ENCODE peak calls at places on chromosomes 3 and 15, in nine cellular contexts. One of them, this sample, is unnamed.
A peak's percentile ranks its signal among the peaks of the same experiment; 100 is the strongest.

GRCh38 chr3:186476044-186476468 is 68.1 kb downstream of the CRYGS start:
- DNase-seq in AG04450: no peak
- DNase-seq in mucosa of descending colon: no peak
- DNase-seq in testis: no peak
- DNase-seq in brain microvascular endothelial cell: no peak
- DNase-seq in cardiac fibroblast: no peak
- DNase-seq in endodermal cell: peak; percentile 52
- DNase-seq in A549: no peak
- DNase-seq in left lung: no peak
- DNase-seq in this sample: peak; percentile 43

GRCh38 chr15:69610858-69611257 is 158.2 kb downstream of the RPLP1 start:
- DNase-seq in AG04450: no peak
- DNase-seq in mucosa of descending colon: no peak
- DNase-seq in testis: no peak
- DNase-seq in brain microvascular endothelial cell: no peak
- DNase-seq in cardiac fibroblast: no peak
- DNase-seq in endodermal cell: peak; percentile 22
- DNase-seq in A549: no peak
- DNase-seq in left lung: no peak
- DNase-seq in this sample: no peak

GRCh38 chr15:90930861-90931629 is 1.3 kb downstream of the HDDC3 start:
- DNase-seq in AG04450: no peak
- DNase-seq in mucosa of descending colon: no peak
- DNase-seq in testis: peak; percentile 42
- DNase-seq in brain microvascular endothelial cell: no peak
- DNase-seq in cardiac fibroblast: peak; percentile 48
- DNase-seq in endodermal cell: no peak
- DNase-seq in A549: no peak
- DNase-seq in left lung: no peak
- DNase-seq in this sample: peak; percentile 39

GRCh38 chr3:152257246-152258074 is 11.3 kb upstream of the MBNL1 start:
- DNase-seq in AG04450: no peak
- DNase-seq in mucosa of descending colon: no peak
- DNase-seq in testis: no peak
- DNase-seq in brain microvascular endothelial cell: peak; percentile 18
- DNase-seq in cardiac fibroblast: no peak
- DNase-seq in endodermal cell: no peak
- DNase-seq in A549: no peak
- DNase-seq in left lung: no peak
- DNase-seq in this sample: peak; percentile 87

GRCh38 chr15:48360841-48361240 is 29.6 kb downstream of the DUT start:
- DNase-seq in AG04450: no peak
- DNase-seq in mucosa of descending colon: no peak
- DNase-seq in testis: no peak
- DNase-seq in brain microvascular endothelial cell: peak; percentile 79
- DNase-seq in cardiac fibroblast: peak; percentile 34
- DNase-seq in endodermal cell: no peak
- DNase-seq in A549: peak; percentile 41
- DNase-seq in left lung: no peak
- DNase-seq in this sample: no peak

GRCh38 chr15:42375252-42375651 is 16.0 kb downstream of the CAPN3 start:
- DNase-seq in AG04450: no peak
- DNase-seq in mucosa of descending colon: no peak
- DNase-seq in testis: no peak
- DNase-seq in brain microvascular endothelial cell: no peak
- DNase-seq in cardiac fibroblast: no peak
- DNase-seq in endodermal cell: no peak
- DNase-seq in A549: no peak
- DNase-seq in left lung: no peak
- DNase-seq in this sample: no peak

GRCh38 chr3:99934984-99935797 is 117.5 kb downstream of the CMSS1 start:
- DNase-seq in AG04450: no peak
- DNase-seq in mucosa of descending colon: no peak
- DNase-seq in testis: no peak
- DNase-seq in brain microvascular endothelial cell: peak; percentile 21
- DNase-seq in cardiac fibroblast: peak; percentile 70
- DNase-seq in endodermal cell: no peak
- DNase-seq in A549: peak; percentile 16
- DNase-seq in left lung: no peak
- DNase-seq in this sample: no peak

GRCh38 chr15:23648920-23649515 is 1.4 kb upstream of the MAGEL2 start:
- DNase-seq in AG04450: no peak
- DNase-seq in mucosa of descending colon: peak; percentile 59
- DNase-seq in testis: peak; percentile 79
- DNase-seq in brain microvascular endothelial cell: no peak
- DNase-seq in cardiac fibroblast: peak; percentile 0
- DNase-seq in endodermal cell: peak; percentile 74
- DNase-seq in A549: peak; percentile 18
- DNase-seq in left lung: no peak
- DNase-seq in this sample: no peak

GRCh38 chr15:31387483-31388118 is 61.0 kb downstream of the KLF13 start:
- DNase-seq in AG04450: no peak
- DNase-seq in mucosa of descending colon: peak; percentile 60
- DNase-seq in testis: no peak
- DNase-seq in brain microvascular endothelial cell: no peak
- DNase-seq in cardiac fibroblast: peak; percentile 71
- DNase-seq in endodermal cell: no peak
- DNase-seq in A549: no peak
- DNase-seq in left lung: no peak
- DNase-seq in this sample: no peak

GRCh38 chr3:9147896-9148267 is 101.6 kb downstream of the SRGAP3 start:
- DNase-seq in AG04450: no peak
- DNase-seq in mucosa of descending colon: no peak
- DNase-seq in testis: no peak
- DNase-seq in brain microvascular endothelial cell: no peak
- DNase-seq in cardiac fibroblast: no peak
- DNase-seq in endodermal cell: no peak
- DNase-seq in A549: no peak
- DNase-seq in left lung: no peak
- DNase-seq in this sample: no peak

GRCh38 chr3:9146367-9147071 is 102.9 kb downstream of the SRGAP3 start:
- DNase-seq in AG04450: no peak
- DNase-seq in mucosa of descending colon: no peak
- DNase-seq in testis: no peak
- DNase-seq in brain microvascular endothelial cell: no peak
- DNase-seq in cardiac fibroblast: no peak
- DNase-seq in endodermal cell: no peak
- DNase-seq in A549: no peak
- DNase-seq in left lung: no peak
- DNase-seq in this sample: peak; percentile 52

GRCh38 chr3:9147215-9147895 is 102.1 kb downstream of the SRGAP3 start:
- DNase-seq in AG04450: no peak
- DNase-seq in mucosa of descending colon: no peak
- DNase-seq in testis: no peak
- DNase-seq in brain microvascular endothelial cell: no peak
- DNase-seq in cardiac fibroblast: no peak
- DNase-seq in endodermal cell: no peak
- DNase-seq in A549: no peak
- DNase-seq in left lung: no peak
- DNase-seq in this sample: peak; percentile 48

GRCh38 chr3:9151240-9151639 is 98.2 kb downstream of the SRGAP3 start:
- DNase-seq in AG04450: no peak
- DNase-seq in mucosa of descending colon: no peak
- DNase-seq in testis: no peak
- DNase-seq in brain microvascular endothelial cell: no peak
- DNase-seq in cardiac fibroblast: peak; percentile 5
- DNase-seq in endodermal cell: no peak
- DNase-seq in A549: peak; percentile 60
- DNase-seq in left lung: no peak
- DNase-seq in this sample: no peak

DNA sequence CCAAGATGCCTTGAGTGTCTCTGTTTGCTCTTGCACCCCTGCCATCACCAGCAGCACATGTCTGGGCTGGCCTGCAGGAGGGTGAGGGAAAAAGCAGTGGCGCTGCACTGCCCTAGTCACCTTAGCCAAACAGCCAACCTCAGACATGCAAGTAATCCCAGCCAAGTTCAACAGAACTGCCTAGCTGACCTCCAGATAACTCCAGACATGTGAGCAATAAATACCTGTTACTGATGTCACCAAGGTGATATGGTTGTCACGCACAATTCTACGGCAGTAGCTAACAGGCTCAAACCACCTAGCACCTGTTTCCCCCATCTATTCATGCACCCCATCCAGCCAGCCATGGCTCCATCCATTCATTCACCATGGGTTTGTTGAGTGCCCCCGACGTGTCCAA is 99.9 kb downstream of the SRGAP3 start:
- DNase-seq in AG04450: no peak
- DNase-seq in mucosa of descending colon: no peak
- DNase-seq in testis: no peak
- DNase-seq in brain microvascular endothelial cell: no peak
- DNase-seq in cardiac fibroblast: no peak
- DNase-seq in endodermal cell: no peak
- DNase-seq in A549: no peak
- DNase-seq in left lung: no peak
- DNase-seq in this sample: no peak
- TF ChIP-seq CTCF in AG04450: no peak
- TF ChIP-seq CTCF in mucosa of descending colon: no peak
- TF ChIP-seq CTCF in testis: no peak
- TF ChIP-seq CTCF in brain microvascular endothelial cell: no peak
- TF ChIP-seq CTCF in cardiac fibroblast: no peak
- TF ChIP-seq CTCF in endodermal cell: no peak
- TF ChIP-seq CTCF in A549: no peak
- TF ChIP-seq CTCF in left lung: no peak
- TF ChIP-seq CTCF in this sample: no peak

GRCh38 chr3:12965999-12966846 is 107.0 kb downstream of the IQSEC1 start:
- DNase-seq in AG04450: no peak
- DNase-seq in mucosa of descending colon: no peak
- DNase-seq in testis: no peak
- DNase-seq in brain microvascular endothelial cell: no peak
- DNase-seq in cardiac fibroblast: no peak
- DNase-seq in endodermal cell: no peak
- DNase-seq in A549: no peak
- DNase-seq in left lung: no peak
- DNase-seq in this sample: no peak

GRCh38 chr3:12968541-12968940 is 104.7 kb downstream of the IQSEC1 start:
- DNase-seq in AG04450: no peak
- DNase-seq in mucosa of descending colon: no peak
- DNase-seq in testis: no peak
- DNase-seq in brain microvascular endothelial cell: no peak
- DNase-seq in cardiac fibroblast: no peak
- DNase-seq in endodermal cell: no peak
- DNase-seq in A549: no peak
- DNase-seq in left lung: no peak
- DNase-seq in this sample: no peak

GRCh38 chr3:12966847-12967750 is 106.1 kb downstream of the IQSEC1 start:
- DNase-seq in AG04450: no peak
- DNase-seq in mucosa of descending colon: peak; percentile 40
- DNase-seq in testis: no peak
- DNase-seq in brain microvascular endothelial cell: no peak
- DNase-seq in cardiac fibroblast: peak; percentile 39
- DNase-seq in endodermal cell: no peak
- DNase-seq in A549: no peak
- DNase-seq in left lung: no peak
- DNase-seq in this sample: no peak

GRCh38 chr3:12969487-12969886 is 103.7 kb downstream of the IQSEC1 start:
- DNase-seq in AG04450: no peak
- DNase-seq in mucosa of descending colon: no peak
- DNase-seq in testis: no peak
- DNase-seq in brain microvascular endothelial cell: no peak
- DNase-seq in cardiac fibroblast: no peak
- DNase-seq in endodermal cell: no peak
- DNase-seq in A549: no peak
- DNase-seq in left lung: no peak
- DNase-seq in this sample: no peak

DNA sequence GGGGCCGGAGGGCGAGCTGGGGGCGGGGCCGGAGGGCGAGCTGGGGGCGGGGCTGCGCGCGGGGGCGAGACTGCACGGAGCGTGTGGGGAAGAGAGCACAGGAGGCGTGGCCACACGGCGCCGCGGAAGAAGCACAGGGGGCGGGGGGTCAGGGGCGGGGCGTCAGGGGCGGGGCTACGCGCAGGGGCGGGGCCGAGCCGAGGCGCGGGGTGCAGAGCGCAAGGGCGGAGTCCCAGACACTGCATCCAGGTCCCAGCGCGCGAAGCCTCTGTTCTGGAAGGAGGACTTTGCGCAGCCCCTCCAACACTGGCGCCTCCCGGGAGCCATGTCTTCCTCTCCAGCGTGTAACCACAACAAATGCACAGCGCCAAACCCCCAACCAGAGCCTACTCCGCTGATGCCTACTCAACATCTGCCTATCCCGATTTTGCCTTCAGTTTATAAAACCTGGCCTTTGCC is 105.4 kb downstream of the IQSEC1 start:
- DNase-seq in AG04450: peak; percentile 73
- DNase-seq in mucosa of descending colon: peak; percentile 93
- DNase-seq in testis: peak; percentile 94
- DNase-seq in brain microvascular endothelial cell: peak; percentile 78
- DNase-seq in cardiac fibroblast: peak; percentile 95
- DNase-seq in endodermal cell: peak; percentile 98
- DNase-seq in A549: peak; percentile 89
- DNase-seq in left lung: peak; percentile 93
- DNase-seq in this sample: peak; percentile 95
- H3K4me3 ChIP-seq in AG04450: peak overlapping the region; percentile 56
- H3K4me3 ChIP-seq in mucosa of descending colon: peak overlapping the region; percentile 50
- H3K4me3 ChIP-seq in testis: peak overlapping the region; percentile 87
- H3K4me3 ChIP-seq in brain microvascular endothelial cell: peak overlapping the region; percentile 49
- H3K4me3 ChIP-seq in cardiac fibroblast: peak overlapping the region; percentile 75
- H3K4me3 ChIP-seq in endodermal cell: peak overlapping the region; percentile 64
- H3K4me3 ChIP-seq in A549: peak overlapping the region; percentile 75
- H3K4me3 ChIP-seq in left lung: no peak overlapping the region
- H3K4me3 ChIP-seq in this sample: peak overlapping the region; percentile 43

DNA sequence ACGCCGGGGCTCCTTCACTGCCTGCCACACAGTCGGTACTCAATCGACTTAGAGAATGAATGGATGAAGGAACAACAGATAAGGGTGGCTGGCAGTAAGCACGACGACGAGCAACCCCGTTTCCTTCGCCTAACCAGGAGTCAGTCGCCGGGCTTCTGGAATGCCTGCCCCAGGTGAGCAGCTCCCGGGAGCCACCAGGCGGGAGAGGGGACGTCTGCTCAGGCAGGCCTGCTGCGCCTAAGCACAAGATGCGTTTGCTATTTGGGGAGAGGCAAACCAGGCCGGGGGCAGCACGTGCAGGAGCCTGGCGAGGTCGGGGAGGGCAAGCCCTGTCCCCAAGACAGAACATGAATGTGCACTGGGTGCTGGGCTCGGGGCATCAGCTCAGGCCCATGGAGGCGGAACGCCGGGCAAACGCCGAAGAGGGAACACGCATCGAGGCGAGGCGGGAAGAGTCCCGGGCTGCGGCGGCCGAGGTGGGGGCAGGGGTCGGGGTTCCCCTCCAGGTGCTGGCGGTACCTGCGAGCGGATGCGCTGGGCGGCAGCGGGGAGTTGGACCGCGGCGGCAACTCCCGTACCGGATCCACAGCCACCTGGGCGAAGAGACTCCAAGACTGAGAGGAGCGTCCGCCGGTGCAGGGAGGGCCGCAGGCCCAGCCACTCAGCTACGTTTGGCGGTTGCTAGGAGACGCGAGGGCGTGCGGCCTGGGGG is at the start of gene CFAP92:
- DNase-seq in AG04450: no peak
- DNase-seq in mucosa of descending colon: peak; percentile 94
- DNase-seq in testis: peak; percentile 93
- DNase-seq in brain microvascular endothelial cell: peak; percentile 65
- DNase-seq in cardiac fibroblast: peak; percentile 74
- DNase-seq in endodermal cell: peak; percentile 98
- DNase-seq in A549: peak; percentile 54
- DNase-seq in left lung: peak; percentile 93
- DNase-seq in this sample: peak; percentile 83
- TF ChIP-seq CTCF in AG04450: no peak
- TF ChIP-seq CTCF in mucosa of descending colon: no peak
- TF ChIP-seq CTCF in testis: no peak
- TF ChIP-seq CTCF in brain microvascular endothelial cell: no peak
- TF ChIP-seq CTCF in cardiac fibroblast: no peak
- TF ChIP-seq CTCF in endodermal cell: peak; percentile 49
- TF ChIP-seq CTCF in A549: no peak
- TF ChIP-seq CTCF in left lung: no peak
- TF ChIP-seq CTCF in this sample: no peak

GRCh38 chr3:74866357-74866876 is 252.0 kb upstream of the CNTN3 start:
- DNase-seq in AG04450: no peak
- DNase-seq in mucosa of descending colon: no peak
- DNase-seq in testis: no peak
- DNase-seq in brain microvascular endothelial cell: no peak
- DNase-seq in cardiac fibroblast: no peak
- DNase-seq in endodermal cell: no peak
- DNase-seq in A549: no peak
- DNase-seq in left lung: no peak
- DNase-seq in this sample: no peak
- H3K4me3 ChIP-seq in AG04450: no peak overlapping the region
- H3K4me3 ChIP-seq in mucosa of descending colon: no peak overlapping the region
- H3K4me3 ChIP-seq in testis: no peak overlapping the region
- H3K4me3 ChIP-seq in brain microvascular endothelial cell: no peak overlapping the region
- H3K4me3 ChIP-seq in cardiac fibroblast: no peak overlapping the region
- H3K4me3 ChIP-seq in endodermal cell: no peak overlapping the region
- H3K4me3 ChIP-seq in A549: no peak overlapping the region
- H3K4me3 ChIP-seq in left lung: no peak overlapping the region
- H3K4me3 ChIP-seq in this sample: no peak overlapping the region

This sample was measured in GM12865.